ENCODE peak calls at places on chromosomes 6 and 20, in ten cellular contexts. T is cardiac fibroblast, C is GM12878, M is Calu3, F is astrocyte of the spinal cord, N is AG10803, V is lung, B is fibroblast of lung, S is B cell, L is cardiac muscle cell. J is an unnamed sample.

GRCh38 chr6:138818496-138819194 is 22.8 kb downstream of the ECT2L start:
- DNase-seq in V (no peak), M (no peak), L (no peak), F (no peak), C (peak), S (peak), N (no peak), B (no peak), T (no peak), J (no peak)

GRCh38 chr6:10837692-10837996 is 695 bp downstream of the MAK start:
- DNase-seq in F (peak), N (no peak), L (peak), S (peak), M (no peak), V (no peak), T (peak), C (no peak), B (no peak), J (no peak)

GRCh38 chr6:102764317-102764716 is 1370.8 kb downstream of the GRIK2 start:
- DNase-seq in C (no peak), V (no peak), M (no peak), B (no peak), L (no peak), S (no peak), T (no peak), F (no peak), N (no peak), J (no peak)

GRCh38 chr6:167235005-167235404 is 56.1 kb upstream of the UNC93A start:
- DNase-seq in B (no peak), S (no peak), N (no peak), M (no peak), C (no peak), T (no peak), V (no peak), L (no peak), F (no peak), J (no peak)

GRCh38 chr6:142942805-142943227 is 2.2 kb downstream of the HIVEP2 start:
- DNase-seq in S (peak), B (peak), V (no peak), M (no peak), L (peak), N (peak), C (no peak), F (peak), T (peak), J (no peak)

GRCh38 chr20:25196701-25197120 is 1.2 kb downstream of the ENTPD6 start:
- DNase-seq in M (peak), V (no peak), N (no peak), F (peak), T (no peak), S (no peak), C (no peak), L (no peak), B (no peak), J (no peak)

GRCh38 chr6:119533603-119534279 is 184.2 kb upstream of the MAN1A1 start:
- DNase-seq in N (peak), B (peak), F (peak), T (peak), M (no peak), L (peak), S (no peak), V (no peak), C (peak), J (no peak)

GRCh38 chr6:2659882-2660281 is 90.8 kb downstream of the MYLK4 start:
- DNase-seq in V (no peak), M (no peak), C (no peak), L (no peak), S (no peak), N (no peak), B (no peak), F (no peak), T (peak), J (no peak)

GRCh38 chr6:30006170-30007131 is 54.6 kb upstream of the POLR1H start:
- DNase-seq in S (peak), C (no peak), L (peak), V (peak), B (no peak), M (peak), F (no peak), T (no peak), N (peak), J (no peak)

DNA sequence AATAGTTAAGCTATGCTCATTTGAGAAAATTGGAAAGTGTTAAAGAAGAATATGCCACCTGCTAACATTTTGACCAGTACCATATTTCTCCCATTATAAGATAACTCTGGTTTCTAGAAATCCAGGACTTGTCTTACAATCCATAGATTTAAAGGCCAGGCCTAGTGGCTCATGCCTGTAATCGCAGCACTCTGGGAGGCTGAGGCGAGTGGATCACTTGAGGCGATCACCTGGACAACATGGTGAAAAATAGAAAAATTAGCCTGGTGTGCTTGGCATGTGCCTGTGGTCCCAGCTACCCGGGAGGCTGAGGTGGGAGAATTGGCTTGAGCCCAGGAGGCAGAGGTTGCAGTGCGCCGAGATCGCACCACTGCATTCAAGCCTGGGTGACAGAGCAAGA is 26.7 kb upstream of the MAPRE1 start:
- DNase-seq in L (no peak), S (no peak), T (no peak), M (no peak), N (no peak), B (no peak), C (no peak), F (no peak), V (no peak), J (no peak)
- TF ChIP-seq CTCF in L (no peak), S (no peak), T (no peak), M (no peak), N (no peak), B (no peak), C (peak), F (no peak), V (no peak), J (no peak)

DNA sequence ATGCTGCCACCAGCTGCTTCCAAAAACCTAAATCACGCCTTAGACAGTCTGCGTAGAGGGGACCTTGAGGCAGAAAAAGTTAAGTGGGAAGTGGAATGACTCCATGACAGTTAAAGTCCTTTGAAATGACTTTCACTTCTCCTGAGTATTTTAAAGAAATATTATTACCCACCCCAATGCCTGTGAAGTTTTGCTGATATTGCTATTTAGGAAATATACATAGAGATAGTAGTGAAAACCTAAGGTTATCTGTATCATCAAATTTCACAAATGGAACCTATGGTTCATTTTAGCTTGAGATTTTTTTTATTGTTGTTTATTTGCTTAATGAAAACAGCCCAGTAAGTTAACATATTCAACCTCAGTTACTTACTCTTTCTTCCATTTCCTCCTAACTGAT is 182.1 kb upstream of the FBXL4 start:
- DNase-seq in L (no peak), N (no peak), F (no peak), T (no peak), S (no peak), B (no peak), C (no peak), M (no peak), V (no peak), J (no peak)
- TF ChIP-seq CTCF in L (no peak), N (no peak), F (no peak), T (no peak), S (no peak), B (no peak), C (no peak), M (no peak), V (no peak), J (no peak)

GRCh38 chr6:106163446-106163965 is 77.4 kb downstream of the PRDM1 start:
- DNase-seq in C (peak), B (peak), T (peak), F (peak), S (peak), L (peak), V (no peak), M (no peak), N (peak), J (no peak)
- TF ChIP-seq CTCF in C (peak), B (peak), T (peak), F (no peak), S (peak), L (no peak), V (no peak), M (no peak), N (peak), J (no peak)

GRCh38 chr6:69868252-69868804 is 2.0 kb downstream of the COL19A1 start:
- DNase-seq in B (no peak), S (no peak), M (no peak), V (no peak), F (no peak), C (no peak), L (no peak), T (no peak), N (no peak), J (no peak)
- TF ChIP-seq CTCF in B (no peak), S (no peak), M (peak), V (no peak), F (no peak), C (peak), L (no peak), T (no peak), N (no peak), J (no peak)

GRCh38 chr6:41939091-41939847 is 2.3 kb downstream of the CCND3 start:
- DNase-seq in V (peak), F (peak), S (no peak), L (peak), T (peak), C (no peak), M (no peak), B (peak), N (peak), J (no peak)

GRCh38 chr6:41940759-41941279 is 789 bp downstream of the CCND3 start:
- DNase-seq in N (no peak), L (peak), T (peak), S (peak), F (peak), V (peak), B (no peak), M (peak), C (no peak), J (peak)

GRCh38 chr6:41939848-41940758 is 1.5 kb downstream of the CCND3 start:
- DNase-seq in S (no peak), V (peak), N (peak), T (peak), F (peak), M (peak), C (no peak), L (peak), B (peak), J (peak)

GRCh38 chr6:41942045-41942851 is 640 bp upstream of the CCND3 start:
- DNase-seq in B (peak), C (no peak), N (peak), L (no peak), T (peak), V (no peak), S (no peak), M (no peak), F (no peak), J (no peak)

GRCh38 chr6:41941280-41942044 is at the start of gene CCND3:
- DNase-seq in T (peak), N (peak), F (peak), B (peak), L (peak), V (peak), M (peak), C (peak), S (peak), J (peak)
- TF ChIP-seq CTCF in T (no peak), N (peak), F (no peak), B (no peak), L (no peak), V (no peak), M (no peak), C (no peak), S (no peak), J (no peak)

GRCh38 chr6:110179406-110180227 is at the start of gene WASF1:
- DNase-seq in N (peak), T (peak), B (peak), C (peak), V (peak), L (peak), S (peak), M (peak), F (peak), J (peak)
- TF ChIP-seq CTCF in N (no peak), T (no peak), B (no peak), C (no peak), V (no peak), L (no peak), S (no peak), M (no peak), F (no peak), J (no peak)

GRCh38 chr6:31438222-31438621 is 34.8 kb downstream of the MICA start:
- DNase-seq in M (no peak), T (no peak), S (no peak), V (no peak), N (no peak), F (no peak), B (no peak), L (no peak), C (no peak), J (no peak)

GRCh38 chr6:31446481-31446880 is 43.1 kb downstream of the MICA start:
- DNase-seq in N (peak), T (peak), S (no peak), V (no peak), C (no peak), F (peak), M (no peak), L (peak), B (no peak), J (no peak)

GRCh38 chr6:31438677-31439076 is 35.3 kb downstream of the MICA start:
- DNase-seq in M (no peak), B (no peak), C (no peak), V (no peak), L (no peak), S (no peak), F (no peak), T (no peak), N (no peak), J (no peak)

DNA sequence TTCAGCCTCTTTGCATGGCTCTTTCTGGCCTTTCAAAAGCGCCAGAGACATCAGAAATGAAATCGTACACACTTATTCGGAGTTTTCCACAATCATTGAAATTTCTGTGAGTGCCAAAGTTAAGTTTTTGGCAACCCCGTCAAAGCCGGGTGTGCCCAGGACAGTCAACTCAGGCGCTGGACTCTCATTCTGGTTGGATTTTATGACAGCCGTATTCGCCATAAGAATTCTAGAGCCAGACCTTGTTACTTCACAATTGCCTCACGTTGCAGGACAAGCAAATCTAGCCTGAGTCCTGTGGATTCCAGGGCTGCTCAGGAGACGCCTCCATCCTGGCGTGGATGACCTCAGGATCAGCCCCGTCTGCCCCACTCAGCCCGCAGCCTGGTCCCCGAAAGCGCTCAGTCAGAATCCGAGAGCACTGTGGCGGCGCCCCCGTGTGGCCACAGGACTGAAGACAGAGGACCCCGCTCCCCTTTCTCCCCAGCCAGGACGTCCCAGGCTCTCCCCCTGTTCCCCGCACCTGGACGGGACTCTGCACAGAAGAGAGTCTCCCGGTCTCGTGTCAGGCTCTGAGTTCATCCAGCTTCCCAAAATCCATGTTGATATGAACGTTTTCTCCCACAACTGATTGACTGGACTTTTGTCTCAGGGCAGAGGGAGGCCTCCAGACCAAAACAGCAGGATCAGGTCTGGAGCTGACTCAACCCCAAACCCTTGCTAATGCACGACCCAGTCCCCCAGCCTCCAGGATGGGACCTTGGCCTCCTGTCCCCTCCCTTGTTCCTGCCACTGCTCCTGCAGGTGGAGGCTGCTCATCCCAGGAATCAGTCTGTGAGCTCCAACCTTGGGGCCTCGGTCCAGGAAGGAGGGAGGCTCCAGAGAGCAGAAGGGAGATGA is 38.2 kb downstream of the MICA start:
- DNase-seq in C (no peak), F (peak), L (peak), B (peak), S (peak), N (peak), V (peak), T (peak), M (peak), J (peak)
- TF ChIP-seq CTCF in C (peak), F (peak), L (peak), B (peak), S (peak), N (peak), V (peak), T (peak), M (peak), J (peak)

GRCh38 chr6:1409774-1410465 is 20.5 kb downstream of the FOXF2 start:
- DNase-seq in L (no peak), N (no peak), B (no peak), C (no peak), V (no peak), M (no peak), T (no peak), F (no peak), S (no peak), J (no peak)

GRCh38 chr6:1405221-1405620 is 15.8 kb downstream of the FOXF2 start:
- DNase-seq in S (no peak), C (no peak), F (no peak), T (no peak), N (no peak), M (no peak), L (no peak), V (no peak), B (no peak), J (no peak)

GRCh38 chr6:1406306-1407058 is 17.1 kb downstream of the FOXF2 start:
- DNase-seq in B (peak), L (peak), F (no peak), S (no peak), V (no peak), M (no peak), T (no peak), N (peak), C (no peak), J (no peak)

GRCh38 chr6:1404713-1405098 is 15.3 kb downstream of the FOXF2 start:
- DNase-seq in C (no peak), S (no peak), V (no peak), B (no peak), M (no peak), N (no peak), L (no peak), F (no peak), T (no peak), J (no peak)

DNA sequence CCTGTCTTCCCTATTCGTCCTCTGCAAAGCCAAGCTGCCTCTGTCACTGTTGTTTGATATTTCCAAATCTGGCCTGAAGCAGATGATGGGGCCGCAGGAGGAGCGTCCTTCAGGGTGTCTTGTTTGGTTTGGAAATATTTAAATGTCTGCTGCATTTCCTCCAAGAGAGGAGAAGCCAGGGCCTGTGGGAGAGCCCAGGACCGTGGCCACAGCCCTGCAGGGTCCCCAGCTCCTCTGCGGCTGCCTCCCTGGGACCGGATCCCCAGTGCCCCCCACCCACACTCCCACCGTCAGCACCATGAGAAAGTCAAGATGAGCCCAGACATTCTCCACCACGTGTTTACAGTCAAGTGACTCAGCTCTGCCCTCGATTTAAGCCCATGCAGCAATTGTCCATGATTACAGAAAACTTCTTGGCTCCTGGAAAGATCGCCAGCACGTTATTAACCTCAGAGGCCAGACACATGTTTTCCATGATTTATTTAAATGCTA is 18.2 kb downstream of the FOXF2 start:
- DNase-seq in B (peak), T (no peak), F (no peak), M (no peak), C (no peak), L (peak), S (no peak), V (no peak), N (peak), J (no peak)
- TF ChIP-seq CTCF in B (no peak), T (no peak), F (no peak), M (no peak), C (no peak), L (no peak), S (no peak), V (no peak), N (no peak), J (no peak)